ENCODE peak calls at places on chromosomes 5 and 9, in eight cellular contexts. L is cardiac fibroblast, T is mucosa of gallbladder, W is GM12865, H is H4, O is astrocyte of the spinal cord, R is GM12892, I is progenitor cell of endocrine pancreas. N is an unnamed sample.
A peak's percentile ranks its signal among the peaks of the same experiment; 100 is the strongest.

GRCh38 chr5:31614147-31615030 is 24.5 kb upstream of the PDZD2 start:
- DNase-seq in W (no peak), O (peak; percentile 36), H (peak; percentile 22), T (no peak), L (peak; percentile 60), I (no peak), R (no peak), N (no peak)

GRCh38 chr5:81313278-81313677 is 11.9 kb downstream of the ZCCHC9 start:
- DNase-seq in L (no peak), H (no peak), O (no peak), T (no peak), I (no peak), W (no peak), R (no peak), N (no peak)

GRCh38 chr5:178318382-178318781 is 85.8 kb upstream of the PHYKPL start:
- DNase-seq in W (no peak), H (no peak), L (no peak), O (no peak), T (no peak), I (no peak), R (no peak), N (no peak)

GRCh38 chr5:138466900-138467710 is 1.8 kb downstream of the EGR1 start:
- DNase-seq in T (no peak), I (no peak), L (peak; percentile 71), H (peak; percentile 41), O (peak; percentile 9), W (peak; percentile 9), R (no peak), N (no peak)

GRCh38 chr5:116037236-116037822 is 5.1 kb downstream of the ARL14EPL start:
- DNase-seq in W (peak; percentile 22), O (no peak), L (peak; percentile 24), T (no peak), R (no peak), I (no peak), H (no peak), N (no peak)

GRCh38 chr9:124621371-124622328 is 114.5 kb upstream of the NR5A1 start:
- DNase-seq in T (no peak), W (peak; percentile 91), O (peak; percentile 71), I (no peak), L (peak; percentile 70), H (peak; percentile 63), R (no peak), N (no peak)

GRCh38 chr5:27963050-27963783 is 924.8 kb upstream of the CDH9 start:
- DNase-seq in H (no peak), W (no peak), O (no peak), I (no peak), L (no peak), T (no peak), R (no peak), N (no peak)

GRCh38 chr9:27408523-27408922 is 111.6 kb upstream of the EQTN start:
- DNase-seq in O (no peak), H (no peak), L (no peak), T (no peak), I (no peak), W (no peak), R (no peak), N (no peak)

GRCh38 chr5:3394877-3395599 is 200.6 kb upstream of the IRX1 start:
- DNase-seq in L (no peak), R (no peak), H (no peak), I (no peak), O (no peak), T (no peak), W (no peak), N (no peak)

GRCh38 chr9:82681809-82682208 is 381.1 kb downstream of the RASEF start:
- DNase-seq in W (no peak), L (no peak), H (no peak), T (no peak), I (no peak), O (no peak), R (no peak), N (no peak)

GRCh38 chr9:78397045-78397843 is 100.3 kb downstream of the PSAT1 start:
- DNase-seq in R (no peak), I (no peak), T (no peak), L (no peak), W (no peak), O (no peak), H (no peak), N (no peak)

GRCh38 chr5:83721878-83722779 is 1.5 kb upstream of the HAPLN1 start:
- DNase-seq in W (peak; percentile 57), T (peak; percentile 61), R (peak; percentile 14), H (peak; percentile 75), I (peak; percentile 56), L (peak; percentile 79), O (peak; percentile 88), N (no peak)

GRCh38 chr5:127892467-127893207 is 189.4 kb downstream of the CCDC192 start:
- DNase-seq in H (no peak), I (no peak), T (no peak), O (peak; percentile 59), L (peak; percentile 61), W (peak; percentile 59), R (no peak), N (no peak)

GRCh38 chr9:82180711-82181110 is 192.1 kb downstream of the SPATA31D1 start:
- DNase-seq in O (no peak), W (no peak), R (no peak), I (no peak), T (no peak), H (no peak), L (no peak), N (no peak)

GRCh38 chr5:54443264-54443663 is 12.2 kb upstream of the HSPB3 start:
- DNase-seq in W (peak; percentile 45), T (no peak), L (peak; percentile 68), O (peak; percentile 47), R (no peak), H (peak; percentile 39), I (no peak), N (no peak)

GRCh38 chr5:107424461-107424860 is 246.3 kb downstream of the EFNA5 start:
- DNase-seq in W (no peak), T (no peak), H (no peak), O (peak; percentile 4), L (peak; percentile 52), I (no peak), R (no peak), N (no peak)

GRCh38 chr5:138998521-138998920 is 123.4 kb upstream of the LRRTM2 start:
- DNase-seq in L (no peak), W (no peak), I (no peak), H (no peak), O (no peak), R (no peak), T (no peak), N (no peak)

GRCh38 chr5:95761771-95762680 is 30.9 kb downstream of the RHOBTB3 start:
- DNase-seq in W (no peak), H (peak; percentile 45), L (peak; percentile 49), R (no peak), O (peak; percentile 75), T (no peak), I (no peak), N (no peak)

GRCh38 chr9:132997591-132997990 is 19.1 kb downstream of the GFI1B start:
- DNase-seq in L (peak; percentile 47), T (no peak), H (peak; percentile 82), I (no peak), W (no peak), R (no peak), O (peak; percentile 8), N (no peak)

GRCh38 chr5:172129174-172129764 is 58.8 kb downstream of the STK10 start:
- DNase-seq in H (no peak), O (no peak), L (no peak), W (no peak), R (no peak), I (no peak), T (no peak), N (no peak)

GRCh38 chr9:34375901-34376595 is 650 bp downstream of the MYORG start:
- DNase-seq in I (no peak), L (no peak), H (peak; percentile 57), R (no peak), O (peak; percentile 22), T (peak; percentile 59), W (peak; percentile 70), N (peak; percentile 28)